ENCODE peak calls at places on chromosomes 6 and 20, in five cellular contexts. G, J, L, H and U are unnamed samples.

GRCh38 chr6:154410619-154411044 is 54.0 kb upstream of the IPCEF1 start:
- DNase-seq in L (no peak), J (peak), G (peak), H (no peak), U (peak)

GRCh38 chr6:46118836-46119235 is 11.0 kb upstream of the ENPP4 start:
- DNase-seq in H (no peak), J (no peak), L (no peak), G (no peak), U (no peak)

GRCh38 chr6:17741507-17741906 is 34.8 kb upstream of the NUP153 start:
- DNase-seq in G (no peak), L (no peak), H (no peak), J (no peak), U (no peak)

GRCh38 chr20:53819973-53820451 is 226.4 kb upstream of the ZNF217 start:
- DNase-seq in J (no peak), L (no peak), H (no peak), G (no peak), U (no peak)

GRCh38 chr6:70549327-70549726 is 17.4 kb upstream of the SDHAF4 start:
- DNase-seq in J (no peak), G (no peak), H (no peak), L (no peak), U (peak)

GRCh38 chr6:70857387-70858077 is 99.3 kb downstream of the B3GAT2 start:
- DNase-seq in J (no peak), G (no peak), H (peak), L (no peak), U (no peak)

GRCh38 chr6:114033606-114034005 is 62.7 kb upstream of the HDAC2 start:
- DNase-seq in L (no peak), H (no peak), J (no peak), G (no peak), U (no peak)

GRCh38 chr6:37538107-37538506 is 38.4 kb upstream of the CCDC167 start:
- DNase-seq in G (peak), J (peak), L (no peak), H (no peak), U (no peak)

GRCh38 chr6:166343157-166343502 is 785 bp upstream of the SFT2D1 start:
- DNase-seq in L (no peak), J (peak), H (peak), G (no peak), U (no peak)

GRCh38 chr6:152680151-152680550 is 17.5 kb upstream of the MYCT1 start:
- DNase-seq in H (no peak), L (no peak), J (no peak), G (no peak), U (no peak)
- H3K4me3 ChIP-seq in H (no peak), L (no peak), J (no peak), G (no peak), U (no peak)

GRCh38 chr6:69422474-69422873 is 374.3 kb downstream of the LMBRD1 start:
- DNase-seq in G (no peak), L (peak), J (no peak), H (no peak), U (no peak)

GRCh38 chr6:69421986-69422385 is 374.8 kb downstream of the LMBRD1 start:
- DNase-seq in J (no peak), H (no peak), L (no peak), G (no peak), U (no peak)

GRCh38 chr6:69421270-69421669 is 375.5 kb downstream of the LMBRD1 start:
- DNase-seq in L (no peak), H (no peak), G (no peak), J (no peak), U (no peak)

GRCh38 chr6:69416739-69417138 is 380.1 kb downstream of the LMBRD1 start:
- DNase-seq in G (no peak), J (no peak), H (no peak), L (no peak), U (no peak)
- TF ChIP-seq RFX5 in G (no peak), J (no peak), H (no peak), L (no peak), U (no peak)

DNA sequence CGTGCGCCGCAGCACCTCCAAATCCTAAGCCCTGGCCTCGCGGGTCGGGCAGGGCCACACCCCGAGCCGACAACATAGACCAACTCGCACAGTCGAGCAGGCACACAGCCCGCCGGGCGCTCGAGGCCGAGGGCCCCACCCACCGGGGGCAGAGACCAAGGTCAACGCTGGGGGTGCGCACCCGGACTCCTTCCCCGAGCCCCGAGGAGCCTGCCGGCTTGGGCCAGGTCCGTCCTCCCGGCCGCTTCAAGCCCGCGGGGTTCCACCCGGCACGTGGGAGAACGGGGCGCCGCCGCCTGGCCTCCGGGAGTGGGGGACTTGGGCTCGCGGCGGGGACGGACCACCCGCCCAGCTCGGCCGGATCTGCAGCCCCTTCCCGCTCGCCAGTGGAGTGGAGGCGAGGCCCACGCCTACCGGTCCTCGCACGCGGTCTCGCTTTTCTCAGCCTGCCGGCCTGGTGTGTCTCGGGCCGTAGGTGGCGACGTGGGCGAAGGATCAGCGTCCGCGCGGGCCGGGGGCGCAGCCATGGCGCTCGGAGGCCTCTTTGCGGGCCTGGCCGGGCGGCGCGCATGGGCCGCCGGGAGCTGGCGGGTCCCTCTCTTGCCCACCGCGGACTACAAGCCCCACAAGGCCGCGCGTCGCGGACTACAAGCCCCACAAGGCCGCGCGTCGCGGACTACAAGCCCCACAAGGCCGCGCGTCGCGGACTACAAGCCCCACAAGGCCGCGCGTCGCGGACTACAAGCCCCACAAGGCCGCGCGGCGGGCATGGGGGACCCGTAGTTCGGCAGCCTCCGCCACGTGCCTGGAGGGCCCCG is at the start of gene UCKL1:
- DNase-seq in L (peak), H (no peak), J (peak), G (peak), U (peak)
- TF ChIP-seq CTCF in L (no peak), H (no peak), J (peak), G (no peak), U (no peak)

GRCh38 chr6:35378281-35378680 is 35.9 kb downstream of the PPARD start:
- DNase-seq in J (no peak), H (no peak), G (no peak), L (no peak), U (no peak)

GRCh38 chr6:35372633-35373032 is 30.3 kb downstream of the PPARD start:
- DNase-seq in L (no peak), H (no peak), J (no peak), G (no peak), U (no peak)

GRCh38 chr6:35381132-35381531 is 38.8 kb downstream of the PPARD start:
- DNase-seq in G (no peak), H (no peak), L (no peak), J (no peak), U (peak)

GRCh38 chr6:35376282-35376681 is 33.9 kb downstream of the PPARD start:
- DNase-seq in H (no peak), L (no peak), J (no peak), G (no peak), U (no peak)

DNA sequence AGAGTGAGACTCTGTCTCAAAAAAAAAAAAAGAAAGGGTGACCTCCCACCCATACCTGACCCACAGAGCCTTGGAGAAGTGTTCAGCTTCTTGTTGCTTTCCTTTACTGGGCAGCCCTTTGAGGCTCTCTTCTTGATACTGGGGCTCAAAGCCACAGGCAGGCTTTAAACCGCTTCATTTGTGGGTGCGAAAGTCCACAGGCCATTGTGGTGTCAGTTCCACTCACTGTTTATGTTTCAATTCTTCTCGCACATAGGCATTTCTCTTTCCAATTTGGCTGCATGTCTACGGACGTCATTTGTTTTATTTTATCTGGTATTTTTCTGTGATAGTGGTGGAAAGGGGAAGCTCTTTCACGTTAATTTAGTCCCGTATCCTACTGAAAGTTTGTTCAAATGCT is 34.6 kb downstream of the PPARD start:
- DNase-seq in H (no peak), L (no peak), J (no peak), G (no peak), U (peak)
- H3K4me3 ChIP-seq in H (no peak), L (no peak), J (no peak), G (no peak), U (peak)

GRCh38 chr6:27547157-27548075 is 74.5 kb upstream of the ZNF184 start:
- DNase-seq in H (peak), J (peak), L (peak), G (no peak), U (peak)
- TF ChIP-seq RFX5 in H (no peak), J (no peak), L (no peak), G (no peak), U (no peak)

DNA sequence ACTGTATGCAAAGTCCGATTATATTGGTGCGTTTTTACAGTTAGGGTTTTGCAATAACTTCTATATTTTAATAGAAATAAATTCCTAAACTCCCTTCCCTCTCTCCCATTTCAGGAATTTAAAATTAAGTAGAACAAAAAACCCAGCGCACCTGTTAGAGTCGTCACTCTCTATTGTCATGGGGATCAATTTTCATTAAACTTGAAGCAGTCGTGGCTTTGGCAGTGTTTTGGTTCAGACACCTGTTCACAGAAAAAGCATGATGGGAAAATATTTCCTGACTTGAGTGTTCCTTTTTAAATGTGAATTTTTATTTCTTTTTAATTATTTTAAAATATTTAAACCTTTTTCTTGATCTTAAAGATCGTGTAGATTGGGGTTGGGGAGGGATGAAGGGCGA is 13.7 kb upstream of the PLCG1 start:
- DNase-seq in G (no peak), H (no peak), L (no peak), J (no peak), U (no peak)
- TF ChIP-seq CTCF in G (no peak), H (no peak), L (no peak), J (no peak), U (no peak)

DNA sequence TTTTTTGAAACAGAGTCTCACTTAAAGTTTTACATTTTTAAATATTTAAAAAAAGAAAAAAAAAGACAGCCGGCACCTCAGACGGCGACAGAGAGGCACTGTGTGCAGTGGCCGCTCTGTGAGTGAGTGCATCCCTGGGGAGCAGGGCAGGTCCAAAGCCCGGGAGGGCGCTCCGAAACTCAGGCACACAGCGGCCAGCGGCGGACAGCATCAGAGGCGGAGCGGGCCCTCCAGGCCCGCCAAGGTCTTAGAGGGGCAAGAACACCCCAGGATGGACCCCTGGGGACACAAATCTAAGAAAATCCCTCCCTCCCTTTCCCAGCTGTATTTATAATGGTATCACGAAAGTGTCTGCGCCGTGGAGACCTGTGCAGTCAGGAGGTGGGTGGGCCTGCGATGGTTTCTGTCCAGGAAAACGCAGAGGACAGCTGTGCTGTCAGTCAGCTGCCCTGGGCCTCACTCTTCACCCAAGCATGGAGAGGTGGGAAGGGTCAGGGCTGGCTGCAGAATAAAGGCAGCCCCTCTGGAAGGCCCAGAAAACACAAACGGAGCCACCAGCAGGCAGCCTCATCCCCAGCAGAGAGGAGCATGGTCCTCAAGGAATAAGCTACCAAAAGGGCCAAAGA is 43.8 kb downstream of the TAF4 start:
- DNase-seq in G (no peak), H (no peak), J (no peak), L (no peak), U (no peak)
- H3K4me3 ChIP-seq in G (no peak), H (no peak), J (no peak), L (no peak), U (no peak)

GRCh38 chr6:75261299-75261698 is 17.7 kb upstream of the COX7A2 start:
- DNase-seq in J (no peak), L (no peak), H (no peak), G (no peak), U (no peak)

GRCh38 chr6:75262716-75263463 is 19.3 kb upstream of the COX7A2 start:
- DNase-seq in L (no peak), G (no peak), J (no peak), H (no peak), U (no peak)

GRCh38 chr6:75257661-75258060 is 14.1 kb upstream of the COX7A2 start:
- DNase-seq in J (no peak), G (no peak), L (no peak), H (no peak), U (no peak)
- TF ChIP-seq RFX5 in J (no peak), G (no peak), L (no peak), H (no peak), U (no peak)

GRCh38 chr6:26258199-26258977 is 106.6 kb upstream of the BTN3A2 start:
- DNase-seq in H (no peak), L (no peak), G (no peak), J (peak), U (no peak)
- TF ChIP-seq CTCF in H (peak), L (peak), G (no peak), J (peak), U (peak)

DNA sequence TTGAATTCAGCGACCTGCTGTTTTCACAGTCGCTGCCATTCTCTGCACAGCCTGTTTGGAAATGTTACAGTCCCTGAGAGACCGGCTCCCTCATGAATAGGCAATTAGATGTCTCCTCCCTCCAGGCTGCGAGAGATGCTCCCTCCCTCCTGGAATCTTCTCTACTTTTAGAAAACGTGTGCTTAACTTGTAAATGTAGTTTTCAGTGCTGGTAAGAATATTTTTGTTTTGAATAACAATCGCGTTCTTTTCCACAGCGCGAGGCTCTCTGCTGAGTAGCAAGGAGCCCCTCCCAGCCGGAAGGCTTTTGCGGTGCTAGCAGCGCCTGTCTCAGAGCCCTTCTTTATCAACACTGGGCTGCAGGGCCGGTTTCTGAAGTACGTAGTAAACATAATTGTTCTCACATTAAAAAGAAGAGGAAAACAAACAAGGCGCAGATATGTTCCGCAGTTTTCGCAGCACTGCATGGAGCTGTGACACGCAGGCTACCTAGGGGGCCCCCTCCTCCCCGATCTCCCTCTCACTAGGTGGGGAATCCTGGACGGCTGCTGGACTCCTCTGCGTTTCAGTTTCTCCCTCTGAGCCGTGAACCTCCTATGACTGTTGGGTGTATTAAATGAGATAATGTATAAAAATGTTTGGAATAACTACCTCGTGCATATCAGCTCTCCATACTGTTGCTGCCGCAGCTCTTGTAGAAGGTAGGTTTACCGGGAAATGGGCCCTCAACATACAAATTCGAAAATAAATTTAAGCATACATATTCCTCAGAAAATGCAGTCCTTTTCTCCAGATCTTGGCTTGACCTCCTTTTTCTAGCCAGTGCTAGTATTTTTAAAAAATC is 79.0 kb upstream of the SPACA1 start:
- DNase-seq in G (peak), L (peak), H (no peak), J (no peak), U (no peak)
- H3K4me3 ChIP-seq in G (peak), L (peak), H (peak), J (no peak), U (peak)